ENCODE peak calls at places on chromosome 4, in five cellular contexts. One of them, this sample, is unnamed.

GRCh38 chr4:87092389-87093141 is 127.9 kb downstream of the KLHL8 start:
- DNase-seq in MCF 10A: peak
- DNase-seq in iPS-NIHi11: peak
- DNase-seq in RWPE1: peak
- DNase-seq in activated CD4-positive, alpha-beta T cell treated with anti-CD3 and anti-CD28 coated beads for 1 hour: no peak
- DNase-seq in this sample: peak

GRCh38 chr4:154743683-154744340 is at the start of gene LRAT:
- DNase-seq in RWPE1: peak
- DNase-seq in MCF 10A: peak
- DNase-seq in iPS-NIHi11: peak
- DNase-seq in activated CD4-positive, alpha-beta T cell treated with anti-CD3 and anti-CD28 coated beads for 1 hour: no peak
- DNase-seq in this sample: peak

GRCh38 chr4:6386091-6386490 is 86.3 kb downstream of the PPP2R2C start:
- DNase-seq in RWPE1: peak
- DNase-seq in activated CD4-positive, alpha-beta T cell treated with anti-CD3 and anti-CD28 coated beads for 1 hour: no peak
- DNase-seq in MCF 10A: no peak
- DNase-seq in iPS-NIHi11: no peak
- DNase-seq in this sample: no peak

GRCh38 chr4:8291701-8292387 is 22.3 kb downstream of the HTRA3 start:
- DNase-seq in iPS-NIHi11: no peak
- DNase-seq in MCF 10A: no peak
- DNase-seq in RWPE1: no peak
- DNase-seq in activated CD4-positive, alpha-beta T cell treated with anti-CD3 and anti-CD28 coated beads for 1 hour: no peak
- DNase-seq in this sample: no peak

GRCh38 chr4:181776655-181777054 is 466.5 kb upstream of the TENM3 start:
- DNase-seq in iPS-NIHi11: no peak
- DNase-seq in RWPE1: no peak
- DNase-seq in activated CD4-positive, alpha-beta T cell treated with anti-CD3 and anti-CD28 coated beads for 1 hour: no peak
- DNase-seq in MCF 10A: no peak
- DNase-seq in this sample: no peak

GRCh38 chr4:142741995-142742394 is 104.1 kb downstream of the INPP4B start:
- DNase-seq in MCF 10A: no peak
- DNase-seq in activated CD4-positive, alpha-beta T cell treated with anti-CD3 and anti-CD28 coated beads for 1 hour: no peak
- DNase-seq in RWPE1: no peak
- DNase-seq in iPS-NIHi11: peak
- DNase-seq in this sample: no peak

GRCh38 chr4:53640576-53641459 is 49.5 kb upstream of the LNX1 start:
- DNase-seq in iPS-NIHi11: no peak
- DNase-seq in MCF 10A: no peak
- DNase-seq in RWPE1: no peak
- DNase-seq in activated CD4-positive, alpha-beta T cell treated with anti-CD3 and anti-CD28 coated beads for 1 hour: no peak
- DNase-seq in this sample: no peak

GRCh38 chr4:73662709-73663546 is 42.7 kb upstream of the RASSF6 start:
- DNase-seq in iPS-NIHi11: peak
- DNase-seq in activated CD4-positive, alpha-beta T cell treated with anti-CD3 and anti-CD28 coated beads for 1 hour: no peak
- DNase-seq in RWPE1: peak
- DNase-seq in MCF 10A: peak
- DNase-seq in this sample: no peak

GRCh38 chr4:76194325-76194724 is 19.3 kb downstream of the SCARB2 start:
- DNase-seq in iPS-NIHi11: no peak
- DNase-seq in RWPE1: peak
- DNase-seq in activated CD4-positive, alpha-beta T cell treated with anti-CD3 and anti-CD28 coated beads for 1 hour: no peak
- DNase-seq in MCF 10A: peak
- DNase-seq in this sample: peak

GRCh38 chr4:51831133-51831532 is 11.8 kb upstream of the DCUN1D4 start:
- DNase-seq in MCF 10A: peak
- DNase-seq in iPS-NIHi11: peak
- DNase-seq in activated CD4-positive, alpha-beta T cell treated with anti-CD3 and anti-CD28 coated beads for 1 hour: peak
- DNase-seq in RWPE1: peak
- DNase-seq in this sample: no peak

GRCh38 chr4:1872918-1873269 is 1.7 kb downstream of the NSD2 start:
- DNase-seq in activated CD4-positive, alpha-beta T cell treated with anti-CD3 and anti-CD28 coated beads for 1 hour: no peak
- DNase-seq in RWPE1: no peak
- DNase-seq in iPS-NIHi11: no peak
- DNase-seq in MCF 10A: peak
- DNase-seq in this sample: no peak

GRCh38 chr4:112736718-112737135 is 99.8 kb downstream of the LARP7 start:
- DNase-seq in iPS-NIHi11: no peak
- DNase-seq in activated CD4-positive, alpha-beta T cell treated with anti-CD3 and anti-CD28 coated beads for 1 hour: no peak
- DNase-seq in MCF 10A: no peak
- DNase-seq in RWPE1: no peak
- DNase-seq in this sample: no peak

GRCh38 chr4:54384152-54384551 is 155.1 kb downstream of the PDGFRA start:
- DNase-seq in MCF 10A: no peak
- DNase-seq in RWPE1: no peak
- DNase-seq in iPS-NIHi11: no peak
- DNase-seq in activated CD4-positive, alpha-beta T cell treated with anti-CD3 and anti-CD28 coated beads for 1 hour: no peak
- DNase-seq in this sample: no peak

GRCh38 chr4:3526456-3526855 is 5.8 kb downstream of the LRPAP1 start:
- DNase-seq in RWPE1: no peak
- DNase-seq in iPS-NIHi11: no peak
- DNase-seq in activated CD4-positive, alpha-beta T cell treated with anti-CD3 and anti-CD28 coated beads for 1 hour: no peak
- DNase-seq in MCF 10A: no peak
- DNase-seq in this sample: no peak

GRCh38 chr4:53478671-53479456 is 101.4 kb downstream of the FIP1L1 start:
- DNase-seq in MCF 10A: peak
- DNase-seq in RWPE1: peak
- DNase-seq in activated CD4-positive, alpha-beta T cell treated with anti-CD3 and anti-CD28 coated beads for 1 hour: no peak
- DNase-seq in iPS-NIHi11: no peak
- DNase-seq in this sample: no peak

This sample was measured in HTR-8/SVneo.